ENCODE peak calls at places on chromosome 2, in four cellular contexts. P, O, D and A are unnamed samples.

GRCh38 chr2:10079192-10079930 is 850 bp downstream of the CYS1 start:
- DNase-seq in D (no peak), O (no peak), P (peak), A (peak)

GRCh38 chr2:233064526-233065199 is 4.5 kb downstream of the INPP5D start:
- DNase-seq in D (no peak), O (no peak), P (no peak), A (no peak)

GRCh38 chr2:109333414-109334194 is 204.6 kb downstream of the SH3RF3 start:
- DNase-seq in D (no peak), P (no peak), O (peak), A (peak)

GRCh38 chr2:172962824-172963223 is 112.8 kb upstream of the MAP3K20 start:
- DNase-seq in P (no peak), D (no peak), O (no peak), A (no peak)

GRCh38 chr2:134253117-134253704 is 661 bp upstream of the MGAT5 start:
- DNase-seq in D (no peak), O (no peak), P (no peak), A (no peak)

GRCh38 chr2:150041721-150042450 is 445.6 kb downstream of the RND3 start:
- DNase-seq in O (no peak), P (no peak), D (no peak), A (no peak)

GRCh38 chr2:190722825-190723224 is 73.9 kb downstream of the NAB1 start:
- DNase-seq in O (no peak), D (no peak), P (no peak), A (no peak)

GRCh38 chr2:200966770-200967169 is 3.3 kb upstream of the ORC2 start:
- DNase-seq in O (no peak), D (peak), P (no peak), A (peak)

GRCh38 chr2:178157574-178157973 is 36.7 kb upstream of the OSBPL6 start:
- DNase-seq in P (no peak), D (no peak), O (no peak), A (no peak)

GRCh38 chr2:27711804-27712203 is 48.1 kb downstream of the SLC4A1AP start:
- DNase-seq in O (no peak), P (no peak), D (no peak), A (no peak)

GRCh38 chr2:25618676-25619075 is 54.7 kb downstream of the DTNB start:
- DNase-seq in O (peak), D (no peak), P (no peak), A (peak)

GRCh38 chr2:217513256-217513655 is 489.5 kb downstream of the TNS1 start:
- DNase-seq in O (no peak), D (no peak), P (no peak), A (no peak)

GRCh38 chr2:36374586-36374985 is 19.0 kb downstream of the CRIM1 start:
- DNase-seq in D (no peak), P (no peak), O (no peak), A (no peak)

GRCh38 chr2:214107731-214108130 is 303.1 kb upstream of the VWC2L start:
- DNase-seq in D (no peak), P (no peak), O (no peak), A (no peak)

GRCh38 chr2:4024561-4024960 is 321.2 kb downstream of the DCDC2C start:
- DNase-seq in D (no peak), O (no peak), P (no peak), A (no peak)

GRCh38 chr2:118842687-118843491 is 4.6 kb downstream of the EN1 start:
- DNase-seq in P (no peak), D (no peak), O (no peak), A (no peak)

GRCh38 chr2:20447437-20448245 is 767 bp downstream of the RHOB start:
- DNase-seq in P (peak), O (no peak), D (no peak), A (peak)

GRCh38 chr2:38394903-38395341 is 17.8 kb upstream of the ATL2 start:
- DNase-seq in P (no peak), D (no peak), O (no peak), A (no peak)
- TF ChIP-seq NR3C1 in P (no peak), D (no peak), O (no peak), A (no peak)

GRCh38 chr2:64287321-64287720 is 143.1 kb upstream of the PELI1 start:
- DNase-seq in O (no peak), D (no peak), P (no peak), A (no peak)
- TF ChIP-seq NR3C1 in O (no peak), D (no peak), P (no peak), A (no peak)

DNA sequence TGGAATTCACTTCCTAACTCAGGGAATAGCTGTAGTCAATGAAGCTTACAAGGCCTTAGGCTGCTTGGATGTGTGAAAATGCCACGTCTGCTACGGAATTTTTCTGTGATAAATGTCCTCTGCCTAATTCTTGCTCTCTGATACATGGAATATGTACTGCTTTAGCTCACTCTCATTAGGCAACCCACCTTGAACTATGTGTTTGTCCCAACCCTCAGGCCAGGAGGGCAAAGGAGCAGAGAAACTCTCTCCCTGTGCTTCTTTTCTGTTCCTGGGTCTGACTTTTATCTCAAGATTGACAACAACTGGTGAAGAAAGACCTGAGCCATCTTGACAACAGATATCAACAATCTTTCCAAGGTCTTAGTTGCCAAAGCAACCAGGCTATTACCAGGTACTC is 143.9 kb downstream of the GCA start:
- DNase-seq in O (no peak), D (no peak), P (no peak), A (no peak)
- TF ChIP-seq NR3C1 in O (no peak), D (no peak), P (no peak), A (no peak)

GRCh38 chr2:125224830-125225229 is 1199.7 kb downstream of the CNTNAP5 start:
- DNase-seq in P (peak), O (no peak), D (no peak), A (peak)
- TF ChIP-seq NR3C1 in P (no peak), O (no peak), D (no peak), A (no peak)

GRCh38 chr2:210072922-210073509 is 70.6 kb downstream of the RPE start:
- DNase-seq in P (no peak), O (peak), D (peak), A (peak)
- TF ChIP-seq NR3C1 in P (no peak), O (no peak), D (no peak), A (no peak)